ENCODE peak calls at places on chromosomes 6 and 20, in eight cellular contexts. P, S, T, G, U, E, B and M are unnamed samples.
A peak's percentile ranks its signal among the peaks of the same experiment; 100 is the strongest.

GRCh38 chr6:116447052-116447451 is 14.1 kb upstream of the CALHM6 start:
- DNase-seq in P (peak; percentile 37), S (no peak), T (no peak), G (no peak), U (no peak), E (no peak), B (peak; percentile 20), M (no peak)

GRCh38 chr6:95142101-95142500 is 435.2 kb upstream of the MANEA start:
- DNase-seq in P (no peak), S (no peak), T (no peak), G (no peak), U (no peak), E (no peak), B (no peak), M (no peak)

GRCh38 chr6:155274533-155274932 is 10.7 kb downstream of the CLDN20 start:
- DNase-seq in P (no peak), S (no peak), T (no peak), G (peak; percentile 64), U (no peak), E (peak; percentile 64), B (peak; percentile 73), M (no peak)

GRCh38 chr6:133132092-133132491 is 109.1 kb upstream of the EYA4 start:
- DNase-seq in P (peak; percentile 4), S (no peak), T (no peak), G (no peak), U (no peak), E (no peak), B (peak; percentile 60), M (no peak)

GRCh38 chr6:75735491-75736186 is 13.4 kb upstream of the MYO6 start:
- DNase-seq in P (peak; percentile 41), S (no peak), T (no peak), G (no peak), U (peak; percentile 27), E (peak; percentile 74), B (peak; percentile 24), M (no peak)

GRCh38 chr6:68196645-68197044 is 438.4 kb upstream of the ADGRB3 start:
- DNase-seq in P (peak; percentile 65), S (peak; percentile 3), T (no peak), G (no peak), U (peak; percentile 31), E (peak; percentile 0), B (peak; percentile 23), M (no peak)

GRCh38 chr20:17504326-17504897 is 26.8 kb downstream of the BFSP1 start:
- DNase-seq in P (no peak), S (no peak), T (no peak), G (no peak), U (no peak), E (no peak), B (no peak), M (no peak)

GRCh38 chr6:82371799-82372508 is 8.3 kb downstream of the TPBG start:
- DNase-seq in P (peak; percentile 24), S (no peak), T (no peak), G (no peak), U (no peak), E (peak; percentile 72), B (peak; percentile 28), M (no peak)

GRCh38 chr20:49132995-49133451 is 55.1 kb downstream of the STAU1 start:
- DNase-seq in P (peak; percentile 90), S (peak; percentile 74), T (peak; percentile 25), G (peak; percentile 4), U (peak; percentile 85), E (peak; percentile 84), B (peak; percentile 59), M (no peak)

GRCh38 chr20:45415822-45416637 is at the start of gene PIGT:
- DNase-seq in P (peak; percentile 90), S (peak; percentile 89), T (peak; percentile 94), G (no peak), U (peak; percentile 86), E (peak; percentile 93), B (peak; percentile 69), M (peak; percentile 95)

GRCh38 chr6:30493643-30494250 is 4.4 kb downstream of the HLA-E start:
- DNase-seq in P (no peak), S (peak; percentile 60), T (peak; percentile 31), G (no peak), U (peak; percentile 29), E (no peak), B (no peak), M (no peak)

GRCh38 chr6:30494275-30494990 is 5.1 kb downstream of the HLA-E start:
- DNase-seq in P (no peak), S (no peak), T (peak; percentile 4), G (no peak), U (peak; percentile 34), E (no peak), B (no peak), M (no peak)

GRCh38 chr6:30490031-30490876 is 945 bp downstream of the HLA-E start:
- DNase-seq in P (peak; percentile 57), S (peak; percentile 85), T (peak; percentile 79), G (no peak), U (peak; percentile 66), E (peak; percentile 86), B (peak; percentile 16), M (peak; percentile 94)

GRCh38 chr6:30489081-30490030 is at the start of gene HLA-E:
- DNase-seq in P (peak; percentile 99), S (peak; percentile 98), T (peak; percentile 94), G (peak; percentile 98), U (peak; percentile 100), E (peak; percentile 99), B (peak; percentile 97), M (peak; percentile 97)

DNA sequence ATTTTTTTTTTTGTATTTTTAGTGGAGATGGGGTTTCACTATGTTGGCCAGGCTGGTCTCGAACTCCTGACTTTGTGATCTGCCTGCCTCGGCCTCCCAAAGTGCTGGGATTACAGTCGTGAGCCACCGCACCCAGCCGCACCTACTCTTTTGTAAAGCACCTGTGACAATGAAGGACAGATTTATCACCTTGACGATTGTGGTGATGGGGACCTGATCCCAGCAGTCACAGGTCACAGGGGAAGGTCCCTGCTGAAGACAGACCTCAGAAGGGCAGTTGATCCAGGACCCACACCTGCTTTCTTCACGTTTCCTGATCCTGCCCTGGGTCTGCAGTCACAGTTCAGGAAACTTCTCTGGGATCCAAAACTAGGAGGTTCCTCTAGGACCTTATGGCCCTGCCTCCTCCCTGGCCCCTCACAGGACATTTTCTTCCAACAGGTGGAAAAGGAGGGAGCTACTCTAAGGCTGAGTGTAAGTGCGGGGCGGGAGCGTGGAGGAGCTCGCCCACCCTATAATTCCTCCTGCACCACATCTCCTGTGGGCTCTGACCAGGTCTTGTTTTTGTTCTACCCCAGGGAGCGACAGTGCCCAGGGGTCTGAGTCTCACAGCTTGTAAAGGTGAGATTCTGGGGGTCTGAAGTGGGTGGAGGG is 2.8 kb downstream of the HLA-E start:
- DNase-seq in P (no peak), S (no peak), T (no peak), G (no peak), U (no peak), E (no peak), B (no peak), M (no peak)
- H3K9ac ChIP-seq in P (no peak overlapping the region), S (no peak overlapping the region), T (no peak overlapping the region), G (no peak overlapping the region), U (no peak overlapping the region), E (no peak overlapping the region), B (no peak overlapping the region), M (peak overlapping the region; percentile 2)

GRCh38 chr6:131629656-131630055 is 1.6 kb upstream of the MED23 start:
- DNase-seq in P (peak; percentile 73), S (no peak), T (no peak), G (no peak), U (no peak), E (peak; percentile 13), B (no peak), M (no peak)

GRCh38 chr6:131627724-131628682 is at the start of gene MED23:
- DNase-seq in P (peak; percentile 90), S (peak; percentile 96), T (peak; percentile 95), G (peak; percentile 56), U (peak; percentile 99), E (peak; percentile 97), B (peak; percentile 89), M (peak; percentile 98)

GRCh38 chr6:131631625-131632284 is 3.7 kb upstream of the MED23 start:
- DNase-seq in P (peak; percentile 62), S (no peak), T (no peak), G (no peak), U (peak; percentile 9), E (no peak), B (no peak), M (no peak)

GRCh38 chr6:131628726-131629125 is 684 bp upstream of the MED23 start:
- DNase-seq in P (no peak), S (no peak), T (no peak), G (no peak), U (peak; percentile 31), E (peak; percentile 50), B (no peak), M (no peak)
- H3K9ac ChIP-seq in P (no peak overlapping the region), S (no peak overlapping the region), T (peak overlapping the region; percentile 83), G (no peak overlapping the region), U (no peak overlapping the region), E (peak overlapping the region; percentile 51), B (no peak overlapping the region), M (peak overlapping the region; percentile 89)

GRCh38 chr6:149045404-149045803 is 272.1 kb upstream of the TAB2 start:
- DNase-seq in P (no peak), S (peak; percentile 17), T (peak; percentile 45), G (no peak), U (no peak), E (no peak), B (no peak), M (no peak)
- H3K9ac ChIP-seq in P (no peak overlapping the region), S (no peak overlapping the region), T (no peak overlapping the region), G (no peak overlapping the region), U (no peak overlapping the region), E (no peak overlapping the region), B (no peak overlapping the region), M (no peak overlapping the region)

GRCh38 chr6:120557554-120557953 is 776.7 kb downstream of the TBC1D32 start:
- DNase-seq in P (no peak), S (no peak), T (no peak), G (no peak), U (no peak), E (no peak), B (no peak), M (no peak)
- H3K9ac ChIP-seq in P (no peak overlapping the region), S (no peak overlapping the region), T (no peak overlapping the region), G (no peak overlapping the region), U (no peak overlapping the region), E (no peak overlapping the region), B (no peak overlapping the region), M (no peak overlapping the region)

GRCh38 chr6:150775400-150775799 is 90.1 kb upstream of the MTHFD1L start:
- DNase-seq in P (no peak), S (peak; percentile 44), T (no peak), G (no peak), U (no peak), E (no peak), B (peak; percentile 63), M (no peak)
- H3K9ac ChIP-seq in P (no peak overlapping the region), S (no peak overlapping the region), T (no peak overlapping the region), G (no peak overlapping the region), U (no peak overlapping the region), E (no peak overlapping the region), B (no peak overlapping the region), M (no peak overlapping the region)

DNA sequence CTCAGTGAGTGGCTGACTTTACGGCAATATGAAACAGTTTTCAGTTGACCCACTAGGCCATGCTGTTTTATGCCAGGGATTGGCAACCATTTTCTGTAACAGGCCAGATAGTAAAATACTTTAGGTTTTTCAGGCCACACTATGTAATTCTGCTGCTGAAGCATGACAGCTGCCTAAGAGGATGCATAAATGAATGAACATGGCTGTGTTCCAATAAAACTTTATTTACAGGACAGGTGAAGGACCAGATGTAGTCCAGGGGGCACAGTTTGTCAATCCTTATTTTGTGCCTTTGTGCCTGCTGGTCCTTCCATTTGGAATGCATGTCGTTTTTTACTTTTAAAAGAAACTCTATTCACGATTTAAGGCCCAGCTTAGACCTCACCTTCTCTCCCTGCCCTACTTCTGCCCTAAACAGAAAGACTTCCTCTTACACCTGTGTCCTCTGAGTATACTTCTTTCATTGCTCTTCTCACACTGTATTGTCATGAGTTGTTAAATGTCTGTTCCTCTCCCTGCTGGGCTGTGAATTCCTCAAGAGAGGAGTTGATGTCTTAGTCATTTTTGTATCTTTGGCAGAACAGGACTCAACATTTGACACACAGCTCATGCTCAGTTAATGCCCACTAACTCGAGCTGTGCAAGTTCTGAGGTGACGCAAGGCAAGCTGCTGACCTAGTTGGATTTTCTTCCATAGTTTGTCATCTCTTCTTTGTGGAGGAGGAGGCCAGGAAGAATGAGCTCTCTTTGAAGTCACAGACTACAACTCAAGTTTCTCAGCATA is 90.1 kb upstream of the MAP7 start:
- DNase-seq in P (no peak), S (no peak), T (no peak), G (no peak), U (no peak), E (peak; percentile 94), B (peak; percentile 57), M (no peak)
- H3K9ac ChIP-seq in P (no peak overlapping the region), S (no peak overlapping the region), T (no peak overlapping the region), G (no peak overlapping the region), U (no peak overlapping the region), E (peak overlapping the region; percentile 16), B (no peak overlapping the region), M (no peak overlapping the region)